ENCODE peak calls at places on chromosomes 6 and 20, in five cellular contexts. J is A549, G is prostate gland, X is GM23248, I is right cardiac atrium. H is an unnamed sample.

GRCh38 chr6:67916389-67916788 is 718.7 kb upstream of the ADGRB3 start:
- DNase-seq in J (no peak), X (no peak), G (no peak), I (no peak), H (peak)

GRCh38 chr6:37535701-37536461 is 36.2 kb upstream of the CCDC167 start:
- DNase-seq in X (peak), G (peak), J (no peak), I (no peak), H (no peak)

GRCh38 chr20:23153696-23154341 is 67.7 kb upstream of the CD93 start:
- DNase-seq in I (no peak), X (peak), J (no peak), G (no peak), H (no peak)

GRCh38 chr20:63639093-63639860 is 12.4 kb upstream of the GMEB2 start:
- DNase-seq in X (no peak), J (no peak), G (no peak), I (peak), H (no peak)

GRCh38 chr6:15322781-15323536 is 77.1 kb downstream of the JARID2 start:
- DNase-seq in I (no peak), J (no peak), X (no peak), G (no peak), H (peak)

GRCh38 chr6:20377623-20378265 is 23.9 kb upstream of the E2F3 start:
- DNase-seq in I (no peak), G (no peak), X (peak), J (no peak), H (peak)

GRCh38 chr6:158958504-158959386 is 41.3 kb downstream of the RSPH3 start:
- DNase-seq in I (no peak), G (no peak), J (no peak), X (no peak), H (no peak)

GRCh38 chr6:71040043-71040442 is 83.2 kb upstream of the B3GAT2 start:
- DNase-seq in I (no peak), G (no peak), X (no peak), J (no peak), H (no peak)

GRCh38 chr20:39468703-39469102 is 506.6 kb downstream of the DHX35 start:
- DNase-seq in I (no peak), X (no peak), J (no peak), G (no peak), H (no peak)

GRCh38 chr6:170137911-170138910 is 152.7 kb downstream of the DLL1 start:
- DNase-seq in J (no peak), X (no peak), G (no peak), I (peak), H (no peak)

GRCh38 chr6:150327117-150327774 is 41.6 kb upstream of the IYD start:
- DNase-seq in J (no peak), X (peak), G (no peak), I (no peak), H (no peak)

GRCh38 chr20:31560900-31561598 is 44.0 kb upstream of the ID1 start:
- DNase-seq in J (peak), I (no peak), X (peak), G (no peak), H (peak)

GRCh38 chr20:12821249-12821648 is 187.5 kb upstream of the SPTLC3 start:
- DNase-seq in G (no peak), I (no peak), X (no peak), J (no peak), H (no peak)

GRCh38 chr20:43506238-43506637 is 1.3 kb upstream of the L3MBTL1 start:
- DNase-seq in J (no peak), X (no peak), G (no peak), I (no peak), H (no peak)

GRCh38 chr6:13383280-13384163 is 55.2 kb upstream of the TBC1D7 start:
- DNase-seq in I (no peak), X (peak), J (no peak), G (peak), H (peak)
- H3K27ac ChIP-seq in I (peak), X (no peak), J (no peak), G (peak), H (no peak)

GRCh38 chr20:11271319-11271718 is 597.5 kb upstream of the JAG1 start:
- DNase-seq in G (no peak), I (no peak), J (peak), X (no peak), H (no peak)

GRCh38 chr20:11270566-11270965 is 596.8 kb upstream of the JAG1 start:
- DNase-seq in J (no peak), G (no peak), X (no peak), I (no peak), H (no peak)

GRCh38 chr20:11275740-11276139 is 601.9 kb upstream of the JAG1 start:
- DNase-seq in I (no peak), J (no peak), X (no peak), G (no peak), H (no peak)

GRCh38 chr20:11274137-11274536 is 600.3 kb upstream of the JAG1 start:
- DNase-seq in J (peak), X (peak), I (no peak), G (peak), H (peak)

GRCh38 chr20:11271920-11272594 is 598.3 kb upstream of the JAG1 start:
- DNase-seq in I (no peak), X (no peak), J (no peak), G (no peak), H (peak)
- H3K27ac ChIP-seq in I (no peak), X (no peak), J (peak), G (no peak), H (no peak)

GRCh38 chr6:40172272-40172671 is 238.0 kb upstream of the MOCS1 start:
- DNase-seq in I (no peak), G (no peak), J (no peak), X (no peak), H (no peak)

GRCh38 chr6:40181367-40181766 is 247.1 kb upstream of the MOCS1 start:
- DNase-seq in X (no peak), I (no peak), J (no peak), G (no peak), H (no peak)

GRCh38 chr6:40176117-40176516 is 241.9 kb upstream of the MOCS1 start:
- DNase-seq in I (no peak), X (no peak), J (no peak), G (no peak), H (no peak)

DNA sequence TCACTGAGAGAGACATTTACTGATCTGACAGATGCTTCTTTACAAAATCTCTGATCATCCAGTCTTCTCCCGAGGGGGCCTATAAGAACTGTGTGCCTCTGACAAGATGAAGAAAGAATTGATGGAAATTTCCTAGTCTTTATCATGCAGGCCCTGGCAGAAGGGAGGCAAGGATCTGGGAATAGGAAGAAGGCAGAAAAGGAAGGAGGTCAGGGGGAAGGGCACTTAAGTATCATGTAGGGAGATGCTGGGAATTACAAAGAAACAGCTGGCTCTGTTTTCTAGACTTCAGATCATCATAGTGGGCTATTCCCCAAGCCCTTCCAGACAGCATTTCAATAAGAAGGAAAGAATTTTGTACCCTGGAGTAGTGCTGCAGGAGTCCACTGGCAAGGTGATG is 243.3 kb upstream of the MOCS1 start:
- DNase-seq in I (no peak), J (no peak), G (no peak), X (no peak), H (no peak)
- H3K27ac ChIP-seq in I (no peak), J (no peak), G (no peak), X (no peak), H (no peak)

DNA sequence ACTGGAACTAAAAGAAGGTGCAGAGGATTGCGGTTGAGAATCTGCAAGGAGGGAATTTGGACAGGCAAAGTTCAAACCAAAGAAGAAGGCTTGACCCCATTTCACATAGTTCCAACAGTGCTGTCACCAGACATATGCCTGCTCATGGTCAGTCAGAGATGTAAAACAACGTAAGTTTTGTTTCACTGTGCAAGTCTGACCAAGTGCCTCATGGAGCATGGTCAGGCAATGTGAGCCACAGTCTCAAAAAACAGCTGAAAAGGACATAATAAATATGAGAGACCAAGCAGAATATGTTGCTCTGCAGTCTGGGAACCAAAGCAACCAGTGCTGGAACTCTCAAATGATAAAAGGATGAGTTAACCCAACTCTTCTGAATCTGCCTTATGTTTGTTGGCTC is 39.9 kb upstream of the DST start:
- DNase-seq in I (no peak), G (no peak), J (no peak), X (peak), H (no peak)
- H3K27ac ChIP-seq in I (peak), G (no peak), J (no peak), X (peak), H (no peak)

GRCh38 chr6:155141512-155141911 is 122.3 kb upstream of the CLDN20 start:
- DNase-seq in G (no peak), X (no peak), J (no peak), I (no peak), H (no peak)

GRCh38 chr6:155146205-155146604 is 117.6 kb upstream of the CLDN20 start:
- DNase-seq in G (no peak), X (no peak), J (no peak), I (no peak), H (no peak)

GRCh38 chr6:155142902-155143609 is 120.8 kb upstream of the CLDN20 start:
- DNase-seq in X (peak), G (no peak), J (no peak), I (no peak), H (no peak)

GRCh38 chr6:155142163-155142901 is 121.5 kb upstream of the CLDN20 start:
- DNase-seq in X (peak), G (no peak), I (no peak), J (no peak), H (no peak)

DNA sequence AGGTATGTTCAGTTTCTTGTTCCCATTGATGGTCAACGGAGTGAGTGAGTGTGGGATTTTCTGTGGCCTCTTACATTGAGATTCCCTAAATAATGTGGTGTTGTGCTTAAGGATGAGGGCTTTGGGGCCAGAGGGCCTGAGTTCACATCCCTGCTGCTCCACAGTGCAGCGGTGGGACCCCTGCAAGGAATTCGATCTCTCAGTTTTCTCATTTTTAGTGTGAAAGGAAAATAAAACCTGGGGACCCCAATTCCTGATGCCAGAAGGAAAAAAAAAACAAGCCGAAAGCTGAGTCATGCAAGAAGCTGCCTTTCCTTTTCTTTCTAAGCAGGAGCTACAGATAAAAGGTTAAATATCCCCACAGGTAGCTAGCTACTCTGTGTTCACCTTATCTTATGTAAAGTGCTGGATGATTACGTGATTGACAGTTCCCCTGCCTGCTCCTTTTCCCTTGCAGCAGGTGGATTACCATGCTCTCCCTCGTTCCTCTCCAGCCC is 120.2 kb upstream of the CLDN20 start:
- DNase-seq in I (no peak), G (no peak), J (no peak), X (peak), H (no peak)
- H3K27ac ChIP-seq in I (no peak), G (peak), J (no peak), X (peak), H (peak)

DNA sequence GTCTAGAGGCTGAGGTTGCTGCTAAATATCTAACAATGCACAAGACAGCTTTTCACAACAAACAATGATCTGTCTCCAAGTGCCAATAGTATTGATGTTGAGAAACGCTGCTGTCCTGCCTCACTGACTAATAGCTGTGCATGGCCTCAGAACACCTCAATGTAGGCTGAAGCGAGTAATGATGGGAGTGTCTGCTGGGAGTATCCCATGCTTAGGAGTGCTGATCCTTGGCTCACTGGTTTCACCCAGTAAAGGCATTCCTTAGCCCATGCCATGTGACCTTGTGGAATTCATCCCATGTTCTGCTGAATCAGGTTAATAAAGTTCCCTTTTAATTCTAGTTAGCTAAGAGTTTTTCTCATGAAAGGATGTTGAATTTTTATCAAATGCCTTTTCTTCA is 3.8 kb upstream of the WFDC12 start:
- DNase-seq in G (no peak), J (no peak), I (no peak), X (peak), H (no peak)
- H3K27ac ChIP-seq in G (no peak), J (no peak), I (no peak), X (no peak), H (no peak)

H was measured in fibroblast of lung.